ENCODE peak calls at places on chromosome 6, in four cellular contexts. One of them, this sample, is unnamed.

GRCh38 chr6:16240618-16241320 is 2.4 kb downstream of the GMPR start:
- DNase-seq in activated CD8-positive, alpha-beta memory T cell treated with anti-CD3 and anti-CD28 coated beads for 1 hour: no peak
- DNase-seq in T-helper 1 cell: no peak
- DNase-seq in psoas muscle: no peak
- DNase-seq in this sample: no peak

GRCh38 chr6:148793721-148794120 is 46.9 kb downstream of the UST start:
- DNase-seq in psoas muscle: no peak
- DNase-seq in activated CD8-positive, alpha-beta memory T cell treated with anti-CD3 and anti-CD28 coated beads for 1 hour: no peak
- DNase-seq in T-helper 1 cell: no peak
- DNase-seq in this sample: no peak

GRCh38 chr6:137793805-137794508 is 73.1 kb upstream of the TNFAIP3 start:
- DNase-seq in activated CD8-positive, alpha-beta memory T cell treated with anti-CD3 and anti-CD28 coated beads for 1 hour: no peak
- DNase-seq in T-helper 1 cell: no peak
- DNase-seq in psoas muscle: no peak
- DNase-seq in this sample: no peak

GRCh38 chr6:27829453-27830211 is 82.6 kb downstream of the OR2B2 start:
- DNase-seq in activated CD8-positive, alpha-beta memory T cell treated with anti-CD3 and anti-CD28 coated beads for 1 hour: no peak
- DNase-seq in T-helper 1 cell: no peak
- DNase-seq in psoas muscle: no peak
- DNase-seq in this sample: no peak

GRCh38 chr6:105601541-105602174 is 198.8 kb upstream of the PREP start:
- DNase-seq in T-helper 1 cell: no peak
- DNase-seq in psoas muscle: peak
- DNase-seq in activated CD8-positive, alpha-beta memory T cell treated with anti-CD3 and anti-CD28 coated beads for 1 hour: no peak
- DNase-seq in this sample: peak

GRCh38 chr6:20688710-20689500 is 154.6 kb downstream of the CDKAL1 start:
- DNase-seq in activated CD8-positive, alpha-beta memory T cell treated with anti-CD3 and anti-CD28 coated beads for 1 hour: no peak
- DNase-seq in psoas muscle: no peak
- DNase-seq in T-helper 1 cell: no peak
- DNase-seq in this sample: no peak

GRCh38 chr6:63844287-63844686 is 208.7 kb downstream of the PHF3 start:
- DNase-seq in activated CD8-positive, alpha-beta memory T cell treated with anti-CD3 and anti-CD28 coated beads for 1 hour: no peak
- DNase-seq in T-helper 1 cell: no peak
- DNase-seq in psoas muscle: no peak
- DNase-seq in this sample: no peak

GRCh38 chr6:74657033-74657432 is 548.8 kb downstream of the COL12A1 start:
- DNase-seq in psoas muscle: no peak
- DNase-seq in activated CD8-positive, alpha-beta memory T cell treated with anti-CD3 and anti-CD28 coated beads for 1 hour: no peak
- DNase-seq in T-helper 1 cell: no peak
- DNase-seq in this sample: no peak

GRCh38 chr6:24536466-24536865 is 41.7 kb downstream of the ALDH5A1 start:
- DNase-seq in T-helper 1 cell: no peak
- DNase-seq in activated CD8-positive, alpha-beta memory T cell treated with anti-CD3 and anti-CD28 coated beads for 1 hour: no peak
- DNase-seq in psoas muscle: no peak
- DNase-seq in this sample: no peak

GRCh38 chr6:10528170-10528981 is 7.2 kb downstream of the GCNT2 start:
- DNase-seq in T-helper 1 cell: no peak
- DNase-seq in psoas muscle: no peak
- DNase-seq in activated CD8-positive, alpha-beta memory T cell treated with anti-CD3 and anti-CD28 coated beads for 1 hour: no peak
- DNase-seq in this sample: no peak

GRCh38 chr6:158978752-158979151 is 21.2 kb downstream of the RSPH3 start:
- DNase-seq in T-helper 1 cell: no peak
- DNase-seq in activated CD8-positive, alpha-beta memory T cell treated with anti-CD3 and anti-CD28 coated beads for 1 hour: no peak
- DNase-seq in psoas muscle: no peak
- DNase-seq in this sample: no peak

GRCh38 chr6:71531841-71532240 is 243.2 kb downstream of the OGFRL1 start:
- DNase-seq in psoas muscle: peak
- DNase-seq in activated CD8-positive, alpha-beta memory T cell treated with anti-CD3 and anti-CD28 coated beads for 1 hour: no peak
- DNase-seq in T-helper 1 cell: no peak
- DNase-seq in this sample: no peak

GRCh38 chr6:144063246-144063743 is 32.1 kb downstream of the SF3B5 start:
- DNase-seq in activated CD8-positive, alpha-beta memory T cell treated with anti-CD3 and anti-CD28 coated beads for 1 hour: no peak
- DNase-seq in T-helper 1 cell: no peak
- DNase-seq in psoas muscle: no peak
- DNase-seq in this sample: no peak

GRCh38 chr6:4125933-4126864 is 9.2 kb downstream of the ECI2 start:
- DNase-seq in T-helper 1 cell: no peak
- DNase-seq in psoas muscle: no peak
- DNase-seq in activated CD8-positive, alpha-beta memory T cell treated with anti-CD3 and anti-CD28 coated beads for 1 hour: no peak
- DNase-seq in this sample: no peak

GRCh38 chr6:98041921-98042320 is 758.9 kb upstream of the MMS22L start:
- DNase-seq in activated CD8-positive, alpha-beta memory T cell treated with anti-CD3 and anti-CD28 coated beads for 1 hour: no peak
- DNase-seq in psoas muscle: no peak
- DNase-seq in T-helper 1 cell: no peak
- DNase-seq in this sample: no peak

GRCh38 chr6:11381801-11382513 is 149.5 kb upstream of the NEDD9 start:
- DNase-seq in psoas muscle: no peak
- DNase-seq in activated CD8-positive, alpha-beta memory T cell treated with anti-CD3 and anti-CD28 coated beads for 1 hour: peak
- DNase-seq in T-helper 1 cell: peak
- DNase-seq in this sample: no peak

GRCh38 chr6:42200035-42200434 is 5.3 kb upstream of the GUCA1B start:
- DNase-seq in T-helper 1 cell: no peak
- DNase-seq in activated CD8-positive, alpha-beta memory T cell treated with anti-CD3 and anti-CD28 coated beads for 1 hour: no peak
- DNase-seq in psoas muscle: no peak
- DNase-seq in this sample: no peak

GRCh38 chr6:124298682-124299081 is 495.0 kb downstream of the NKAIN2 start:
- DNase-seq in T-helper 1 cell: no peak
- DNase-seq in psoas muscle: no peak
- DNase-seq in activated CD8-positive, alpha-beta memory T cell treated with anti-CD3 and anti-CD28 coated beads for 1 hour: no peak
- DNase-seq in this sample: no peak

GRCh38 chr6:72861935-72862432 is 240.1 kb downstream of the KCNQ5 start:
- DNase-seq in activated CD8-positive, alpha-beta memory T cell treated with anti-CD3 and anti-CD28 coated beads for 1 hour: no peak
- DNase-seq in T-helper 1 cell: no peak
- DNase-seq in psoas muscle: peak
- DNase-seq in this sample: no peak

GRCh38 chr6:26743941-26744699 is 84.6 kb upstream of the ZNF322 start:
- DNase-seq in psoas muscle: no peak
- DNase-seq in activated CD8-positive, alpha-beta memory T cell treated with anti-CD3 and anti-CD28 coated beads for 1 hour: no peak
- DNase-seq in T-helper 1 cell: no peak
- DNase-seq in this sample: no peak

GRCh38 chr6:26202201-26202611 is 115.0 kb downstream of the HFE start:
- DNase-seq in activated CD8-positive, alpha-beta memory T cell treated with anti-CD3 and anti-CD28 coated beads for 1 hour: no peak
- DNase-seq in T-helper 1 cell: no peak
- DNase-seq in psoas muscle: no peak
- DNase-seq in this sample: no peak

GRCh38 chr6:146851837-146852236 is 253.1 kb downstream of the ADGB start:
- DNase-seq in activated CD8-positive, alpha-beta memory T cell treated with anti-CD3 and anti-CD28 coated beads for 1 hour: no peak
- DNase-seq in psoas muscle: no peak
- DNase-seq in T-helper 1 cell: no peak
- DNase-seq in this sample: no peak

GRCh38 chr6:21438237-21438985 is 155.1 kb upstream of the SOX4 start:
- DNase-seq in psoas muscle: no peak
- DNase-seq in T-helper 1 cell: no peak
- DNase-seq in activated CD8-positive, alpha-beta memory T cell treated with anti-CD3 and anti-CD28 coated beads for 1 hour: no peak
- DNase-seq in this sample: no peak